ENCODE peak calls at places on chromosomes 2 and 18, in six cellular contexts. One of them, this sample, is unnamed.
A peak's percentile ranks its signal among the peaks of the same experiment; 100 is the strongest.

GRCh38 chr18:23563377-23564043 is 22.8 kb downstream of the NPC1 start:
- DNase-seq in HepG2: no peak
- DNase-seq in K562: no peak
- DNase-seq in A549: no peak
- DNase-seq in endothelial cell of umbilical vein: no peak
- DNase-seq in GM12878: no peak
- DNase-seq in this sample: no peak

GRCh38 chr2:227415538-227416424 is 28.0 kb upstream of the SCYGR1 start:
- DNase-seq in HepG2: no peak
- DNase-seq in K562: no peak
- DNase-seq in A549: peak; percentile 78
- DNase-seq in endothelial cell of umbilical vein: peak; percentile 85
- DNase-seq in GM12878: no peak
- DNase-seq in this sample: peak; percentile 84

GRCh38 chr2:230669386-230669935 is 43.2 kb upstream of the CAB39 start:
- DNase-seq in HepG2: no peak
- DNase-seq in K562: no peak
- DNase-seq in A549: no peak
- DNase-seq in endothelial cell of umbilical vein: no peak
- DNase-seq in GM12878: no peak
- DNase-seq in this sample: peak; percentile 49

GRCh38 chr18:35051978-35052377 is 10.8 kb downstream of the MAPRE2 start:
- DNase-seq in HepG2: no peak
- DNase-seq in K562: no peak
- DNase-seq in A549: no peak
- DNase-seq in endothelial cell of umbilical vein: no peak
- DNase-seq in GM12878: no peak
- DNase-seq in this sample: no peak

GRCh38 chr2:16194096-16194390 is 253.7 kb downstream of the MYCN start:
- DNase-seq in HepG2: no peak
- DNase-seq in K562: no peak
- DNase-seq in A549: no peak
- DNase-seq in endothelial cell of umbilical vein: no peak
- DNase-seq in GM12878: no peak
- DNase-seq in this sample: no peak

GRCh38 chr2:48414980-48415764 is 114.8 kb upstream of the STON1 start:
- DNase-seq in HepG2: peak; percentile 79
- DNase-seq in K562: no peak
- DNase-seq in A549: no peak
- DNase-seq in endothelial cell of umbilical vein: no peak
- DNase-seq in GM12878: no peak
- DNase-seq in this sample: peak; percentile 46

GRCh38 chr2:27721335-27721734 is 50.2 kb upstream of the MRPL33 start:
- DNase-seq in HepG2: peak; percentile 59
- DNase-seq in K562: no peak
- DNase-seq in A549: peak; percentile 84
- DNase-seq in endothelial cell of umbilical vein: no peak
- DNase-seq in GM12878: no peak
- DNase-seq in this sample: no peak

GRCh38 chr2:132279344-132279743 is 117.6 kb upstream of the ANKRD30BL start:
- DNase-seq in HepG2: no peak
- DNase-seq in K562: no peak
- DNase-seq in A549: no peak
- DNase-seq in endothelial cell of umbilical vein: no peak
- DNase-seq in GM12878: no peak
- DNase-seq in this sample: no peak

GRCh38 chr2:101341901-101342624 is 33.6 kb upstream of the RNF149 start:
- DNase-seq in HepG2: peak; percentile 70
- DNase-seq in K562: peak; percentile 78
- DNase-seq in A549: peak; percentile 64
- DNase-seq in endothelial cell of umbilical vein: peak; percentile 68
- DNase-seq in GM12878: no peak
- DNase-seq in this sample: peak; percentile 81

GRCh38 chr2:134206573-134206972 is 47.3 kb upstream of the MGAT5 start:
- DNase-seq in HepG2: no peak
- DNase-seq in K562: no peak
- DNase-seq in A549: no peak
- DNase-seq in endothelial cell of umbilical vein: peak; percentile 37
- DNase-seq in GM12878: no peak
- DNase-seq in this sample: no peak

GRCh38 chr18:52902188-52902587 is 562.2 kb downstream of the DCC start:
- DNase-seq in HepG2: no peak
- DNase-seq in K562: no peak
- DNase-seq in A549: no peak
- DNase-seq in endothelial cell of umbilical vein: no peak
- DNase-seq in GM12878: no peak
- DNase-seq in this sample: no peak

DNA sequence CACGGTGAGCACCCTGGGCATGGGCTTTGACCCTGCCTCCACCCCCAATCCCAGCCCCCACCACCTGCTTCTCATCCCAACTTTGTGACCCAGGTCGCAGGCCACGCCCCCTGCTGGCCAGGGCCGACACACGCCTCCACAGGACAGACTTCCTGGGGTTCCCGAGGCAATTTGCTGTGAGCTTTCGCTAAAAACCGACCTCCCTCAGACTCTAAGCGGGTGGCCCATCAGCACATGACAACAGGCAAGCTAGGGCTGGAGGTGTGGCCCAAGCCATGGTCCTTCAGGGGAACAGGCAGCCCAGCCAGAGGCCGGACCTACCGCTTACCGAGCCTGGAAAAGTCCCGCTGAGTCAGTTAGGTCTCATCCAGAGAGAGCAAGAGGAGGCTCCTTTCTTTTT is 31.9 kb downstream of the C1QL2 start:
- DNase-seq in HepG2: peak; percentile 26
- DNase-seq in K562: peak; percentile 76
- DNase-seq in A549: peak; percentile 34
- DNase-seq in endothelial cell of umbilical vein: no peak
- DNase-seq in GM12878: no peak
- DNase-seq in this sample: peak; percentile 57
- TF ChIP-seq MYC in HepG2: no peak
- TF ChIP-seq MYC in K562: no peak
- TF ChIP-seq MYC in A549: no peak
- TF ChIP-seq MYC in endothelial cell of umbilical vein: no peak
- TF ChIP-seq MYC in GM12878: no peak
- TF ChIP-seq MYC in this sample: no peak

DNA sequence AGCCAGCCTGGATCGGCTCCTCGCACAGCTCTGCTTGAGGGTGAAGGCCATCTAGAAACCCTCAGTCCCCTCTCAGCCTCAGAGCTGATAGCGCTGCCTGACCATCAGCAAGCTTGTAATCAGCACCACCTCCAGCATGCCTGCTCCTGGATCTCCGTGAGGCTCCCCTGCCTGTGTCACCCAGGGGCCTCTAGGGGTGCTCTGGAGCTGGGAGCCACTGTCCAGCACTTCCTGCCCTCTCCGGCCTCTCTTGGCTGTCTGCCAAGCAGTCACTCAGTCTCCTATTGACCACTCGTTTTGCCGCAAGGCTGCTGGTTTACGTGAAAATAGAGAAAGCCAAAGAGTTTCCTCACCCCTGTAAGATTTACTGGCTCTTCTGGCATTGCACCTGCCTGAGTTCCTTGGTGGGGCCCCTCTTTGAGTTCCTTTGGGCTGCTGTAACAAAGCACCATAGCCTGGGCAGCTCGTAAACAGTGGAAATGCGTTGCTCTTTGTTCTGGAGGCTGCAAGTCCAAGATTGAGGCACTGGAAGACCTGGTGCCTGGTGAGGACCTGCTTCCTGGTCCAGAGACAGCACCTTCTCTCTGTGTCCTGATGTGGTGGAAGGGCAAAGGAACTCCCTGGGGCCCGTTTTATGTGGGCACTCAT is 17.9 kb downstream of the CAPN10 start:
- DNase-seq in HepG2: peak; percentile 96
- DNase-seq in K562: peak; percentile 93
- DNase-seq in A549: peak; percentile 65
- DNase-seq in endothelial cell of umbilical vein: peak; percentile 70
- DNase-seq in GM12878: no peak
- DNase-seq in this sample: peak; percentile 55
- H3K4me3 ChIP-seq in HepG2: peak overlapping the region; percentile 68
- H3K4me3 ChIP-seq in K562: no peak overlapping the region
- H3K4me3 ChIP-seq in A549: no peak overlapping the region
- H3K4me3 ChIP-seq in endothelial cell of umbilical vein: no peak overlapping the region
- H3K4me3 ChIP-seq in GM12878: no peak overlapping the region
- H3K4me3 ChIP-seq in this sample: no peak overlapping the region

GRCh38 chr2:207662203-207662602 is 37.0 kb upstream of the METTL21A start:
- DNase-seq in HepG2: no peak
- DNase-seq in K562: no peak
- DNase-seq in A549: no peak
- DNase-seq in endothelial cell of umbilical vein: no peak
- DNase-seq in GM12878: peak; percentile 79
- DNase-seq in this sample: peak; percentile 21
- TF ChIP-seq POLR2A in HepG2: no peak
- TF ChIP-seq POLR2A in K562: no peak
- TF ChIP-seq POLR2A in A549: no peak
- TF ChIP-seq POLR2A in endothelial cell of umbilical vein: no peak
- TF ChIP-seq POLR2A in GM12878: peak; percentile 54
- TF ChIP-seq POLR2A in this sample: no peak

GRCh38 chr2:229133155-229133772 is 137.8 kb downstream of the PID1 start:
- DNase-seq in HepG2: peak; percentile 18
- DNase-seq in K562: no peak
- DNase-seq in A549: peak; percentile 62
- DNase-seq in endothelial cell of umbilical vein: no peak
- DNase-seq in GM12878: no peak
- DNase-seq in this sample: peak; percentile 41

GRCh38 chr2:229130522-229130921 is 140.6 kb downstream of the PID1 start:
- DNase-seq in HepG2: no peak
- DNase-seq in K562: no peak
- DNase-seq in A549: no peak
- DNase-seq in endothelial cell of umbilical vein: no peak
- DNase-seq in GM12878: no peak
- DNase-seq in this sample: no peak

GRCh38 chr2:229132236-229132635 is 138.9 kb downstream of the PID1 start:
- DNase-seq in HepG2: no peak
- DNase-seq in K562: no peak
- DNase-seq in A549: no peak
- DNase-seq in endothelial cell of umbilical vein: no peak
- DNase-seq in GM12878: no peak
- DNase-seq in this sample: no peak

GRCh38 chr2:229127471-229127870 is 143.6 kb downstream of the PID1 start:
- DNase-seq in HepG2: no peak
- DNase-seq in K562: no peak
- DNase-seq in A549: no peak
- DNase-seq in endothelial cell of umbilical vein: no peak
- DNase-seq in GM12878: no peak
- DNase-seq in this sample: no peak

GRCh38 chr2:229129738-229130371 is 141.2 kb downstream of the PID1 start:
- DNase-seq in HepG2: no peak
- DNase-seq in K562: no peak
- DNase-seq in A549: no peak
- DNase-seq in endothelial cell of umbilical vein: no peak
- DNase-seq in GM12878: no peak
- DNase-seq in this sample: no peak
- TF ChIP-seq MYC in HepG2: no peak
- TF ChIP-seq MYC in K562: no peak
- TF ChIP-seq MYC in A549: no peak
- TF ChIP-seq MYC in endothelial cell of umbilical vein: no peak
- TF ChIP-seq MYC in GM12878: no peak
- TF ChIP-seq MYC in this sample: no peak

GRCh38 chr2:1707771-1708351 is 36.5 kb downstream of the PXDN start:
- DNase-seq in HepG2: no peak
- DNase-seq in K562: no peak
- DNase-seq in A549: no peak
- DNase-seq in endothelial cell of umbilical vein: peak; percentile 92
- DNase-seq in GM12878: no peak
- DNase-seq in this sample: peak; percentile 75

GRCh38 chr2:1709335-1709605 is 35.0 kb downstream of the PXDN start:
- DNase-seq in HepG2: no peak
- DNase-seq in K562: no peak
- DNase-seq in A549: no peak
- DNase-seq in endothelial cell of umbilical vein: no peak
- DNase-seq in GM12878: no peak
- DNase-seq in this sample: no peak

GRCh38 chr2:1705557-1706076 is 38.7 kb downstream of the PXDN start:
- DNase-seq in HepG2: no peak
- DNase-seq in K562: no peak
- DNase-seq in A549: no peak
- DNase-seq in endothelial cell of umbilical vein: no peak
- DNase-seq in GM12878: no peak
- DNase-seq in this sample: no peak

GRCh38 chr2:1709970-1710560 is 34.2 kb downstream of the PXDN start:
- DNase-seq in HepG2: no peak
- DNase-seq in K562: no peak
- DNase-seq in A549: no peak
- DNase-seq in endothelial cell of umbilical vein: no peak
- DNase-seq in GM12878: no peak
- DNase-seq in this sample: no peak

GRCh38 chr2:1708476-1709334 is 35.6 kb downstream of the PXDN start:
- DNase-seq in HepG2: no peak
- DNase-seq in K562: no peak
- DNase-seq in A549: no peak
- DNase-seq in endothelial cell of umbilical vein: no peak
- DNase-seq in GM12878: no peak
- DNase-seq in this sample: no peak
- H3K4me3 ChIP-seq in HepG2: no peak overlapping the region
- H3K4me3 ChIP-seq in K562: no peak overlapping the region
- H3K4me3 ChIP-seq in A549: no peak overlapping the region
- H3K4me3 ChIP-seq in endothelial cell of umbilical vein: no peak overlapping the region
- H3K4me3 ChIP-seq in GM12878: no peak overlapping the region
- H3K4me3 ChIP-seq in this sample: no peak overlapping the region

GRCh38 chr2:234979204-234980167 is 27.7 kb downstream of the SH3BP4 start:
- DNase-seq in HepG2: peak; percentile 73
- DNase-seq in K562: no peak
- DNase-seq in A549: peak; percentile 49
- DNase-seq in endothelial cell of umbilical vein: peak; percentile 84
- DNase-seq in GM12878: no peak
- DNase-seq in this sample: no peak

GRCh38 chr2:234982096-234982834 is 30.4 kb downstream of the SH3BP4 start:
- DNase-seq in HepG2: no peak
- DNase-seq in K562: no peak
- DNase-seq in A549: no peak
- DNase-seq in endothelial cell of umbilical vein: no peak
- DNase-seq in GM12878: no peak
- DNase-seq in this sample: no peak

GRCh38 chr2:234980476-234981187 is 28.8 kb downstream of the SH3BP4 start:
- DNase-seq in HepG2: peak; percentile 78
- DNase-seq in K562: no peak
- DNase-seq in A549: no peak
- DNase-seq in endothelial cell of umbilical vein: peak; percentile 98
- DNase-seq in GM12878: no peak
- DNase-seq in this sample: no peak

GRCh38 chr2:234983011-234983726 is 31.4 kb downstream of the SH3BP4 start:
- DNase-seq in HepG2: no peak
- DNase-seq in K562: no peak
- DNase-seq in A549: no peak
- DNase-seq in endothelial cell of umbilical vein: no peak
- DNase-seq in GM12878: no peak
- DNase-seq in this sample: no peak

GRCh38 chr2:234981197-234982095 is 29.6 kb downstream of the SH3BP4 start:
- DNase-seq in HepG2: peak; percentile 94
- DNase-seq in K562: no peak
- DNase-seq in A549: peak; percentile 94
- DNase-seq in endothelial cell of umbilical vein: peak; percentile 99
- DNase-seq in GM12878: no peak
- DNase-seq in this sample: no peak
- TF ChIP-seq POLR2A in HepG2: peak; percentile 27
- TF ChIP-seq POLR2A in K562: no peak
- TF ChIP-seq POLR2A in A549: peak; percentile 22
- TF ChIP-seq POLR2A in endothelial cell of umbilical vein: peak; percentile 46
- TF ChIP-seq POLR2A in GM12878: no peak
- TF ChIP-seq POLR2A in this sample: no peak

This sample was measured in NB4.